ENCODE peak calls at places on chromosomes 3 and 15, in eight cellular contexts. S is heart left ventricle, J is fibroblast of mammary gland, E is GM06990, N is uterus, W is AG04450, R is retinal pigment epithelial cell, P is GM12865. T is an unnamed sample.

GRCh38 chr15:48493084-48493762 is 152.3 kb downstream of the FBN1 start:
- DNase-seq in W (peak; percentile 88), E (no peak), N (peak; percentile 42), R (peak; percentile 20), P (no peak), S (peak; percentile 24), J (peak; percentile 98), T (peak; percentile 98)

GRCh38 chr3:102038477-102039142 is 189.3 kb downstream of the NFKBIZ start:
- DNase-seq in E (peak; percentile 65), W (no peak), S (no peak), N (no peak), R (no peak), P (peak; percentile 73), J (no peak), T (no peak)

GRCh38 chr3:42520336-42520735 is 17.9 kb downstream of the VIPR1 start:
- DNase-seq in J (no peak), S (no peak), W (no peak), P (no peak), N (no peak), R (no peak), E (no peak), T (no peak)

GRCh38 chr3:128322030-128323022 is 144.4 kb downstream of the DNAJB8 start:
- DNase-seq in S (peak; percentile 45), W (peak; percentile 13), J (peak; percentile 50), P (peak; percentile 37), R (no peak), N (peak; percentile 42), E (no peak), T (peak; percentile 50)

GRCh38 chr3:129358177-129359101 is 70.0 kb downstream of the EFCAB12 start:
- DNase-seq in J (no peak), S (no peak), N (no peak), W (no peak), R (no peak), P (no peak), E (no peak), T (no peak)

GRCh38 chr15:35719964-35720507 is 174.1 kb upstream of the DPH6 start:
- DNase-seq in J (no peak), S (no peak), W (no peak), N (no peak), E (no peak), P (no peak), R (peak; percentile 41), T (peak; percentile 32)

GRCh38 chr15:62240697-62241096 is 75.6 kb upstream of the C2CD4B start:
- DNase-seq in E (no peak), P (peak; percentile 34), S (no peak), J (no peak), N (no peak), W (no peak), R (no peak), T (no peak)

GRCh38 chr15:48803877-48804276 is 7.0 kb downstream of the CEP152 start:
- DNase-seq in E (no peak), P (no peak), R (no peak), N (no peak), W (no peak), J (no peak), S (no peak), T (no peak)

GRCh38 chr15:60212536-60212935 is 185.2 kb downstream of the ANXA2 start:
- DNase-seq in N (no peak), E (no peak), W (no peak), R (no peak), P (no peak), S (no peak), J (peak; percentile 31), T (peak; percentile 31)

GRCh38 chr3:126450219-126450618 is 25.5 kb downstream of the ZXDC start:
- DNase-seq in S (no peak), W (no peak), J (no peak), R (no peak), P (no peak), E (no peak), N (no peak), T (no peak)

GRCh38 chr3:193874997-193875593 is 260.9 kb upstream of the HES1 start:
- DNase-seq in W (no peak), S (no peak), P (no peak), E (no peak), R (no peak), N (no peak), J (no peak), T (no peak)

GRCh38 chr3:190326930-190327329 is 4.7 kb upstream of the CLDN1 start:
- DNase-seq in S (peak; percentile 13), E (no peak), N (peak; percentile 29), R (no peak), J (peak; percentile 74), P (no peak), W (no peak), T (peak; percentile 66)

GRCh38 chr3:36969540-36970432 is 23.1 kb downstream of the EPM2AIP1 start:
- DNase-seq in S (peak; percentile 28), J (peak; percentile 76), P (peak; percentile 85), R (no peak), N (no peak), E (peak; percentile 58), W (no peak), T (peak; percentile 25)

GRCh38 chr3:5190147-5190791 is 2.8 kb downstream of the EDEM1 start:
- DNase-seq in W (no peak), P (peak; percentile 34), N (no peak), R (no peak), S (no peak), J (no peak), E (no peak), T (no peak)

GRCh38 chr3:45509038-45509767 is 85.3 kb upstream of the LIMD1 start:
- DNase-seq in W (peak; percentile 93), N (no peak), R (no peak), S (no peak), P (no peak), E (no peak), J (peak; percentile 98), T (peak; percentile 88)

GRCh38 chr3:16477054-16477453 is 36.4 kb downstream of the RFTN1 start:
- DNase-seq in S (no peak), R (no peak), W (no peak), E (no peak), J (peak; percentile 72), P (no peak), N (no peak), T (no peak)

GRCh38 chr3:109195812-109196211 is 59.3 kb downstream of the C3orf85 start:
- DNase-seq in N (no peak), W (no peak), E (no peak), R (no peak), J (no peak), S (no peak), P (no peak), T (no peak)

GRCh38 chr3:55491296-55491816 is 4.2 kb upstream of the WNT5A start:
- DNase-seq in W (no peak), E (no peak), R (peak; percentile 84), J (peak; percentile 93), S (no peak), P (no peak), N (peak; percentile 58), T (peak; percentile 94)

GRCh38 chr3:143824675-143825074 is 23.6 kb downstream of the SLC9A9 start:
- DNase-seq in N (no peak), R (no peak), J (peak; percentile 48), E (no peak), W (no peak), P (no peak), S (no peak), T (peak; percentile 84)

GRCh38 chr3:50676031-50676705 is 1.4 kb downstream of the DOCK3 start:
- DNase-seq in P (no peak), J (no peak), E (no peak), W (no peak), R (no peak), S (no peak), N (no peak), T (no peak)
- H3K4me3 ChIP-seq in P (no peak overlapping the region), J (no peak overlapping the region), E (no peak overlapping the region), W (no peak overlapping the region), R (no peak overlapping the region), S (no peak overlapping the region), N (no peak overlapping the region), T (no peak overlapping the region)

GRCh38 chr15:74482661-74483060 is 21.7 kb upstream of the UBL7 start:
- DNase-seq in S (no peak), R (no peak), P (no peak), W (no peak), J (no peak), E (no peak), N (no peak), T (no peak)
- TF ChIP-seq CTCF in S (no peak), R (no peak), P (no peak), W (peak; percentile 20), J (peak; percentile 7), E (no peak), N (no peak), T (peak; percentile 24)

DNA sequence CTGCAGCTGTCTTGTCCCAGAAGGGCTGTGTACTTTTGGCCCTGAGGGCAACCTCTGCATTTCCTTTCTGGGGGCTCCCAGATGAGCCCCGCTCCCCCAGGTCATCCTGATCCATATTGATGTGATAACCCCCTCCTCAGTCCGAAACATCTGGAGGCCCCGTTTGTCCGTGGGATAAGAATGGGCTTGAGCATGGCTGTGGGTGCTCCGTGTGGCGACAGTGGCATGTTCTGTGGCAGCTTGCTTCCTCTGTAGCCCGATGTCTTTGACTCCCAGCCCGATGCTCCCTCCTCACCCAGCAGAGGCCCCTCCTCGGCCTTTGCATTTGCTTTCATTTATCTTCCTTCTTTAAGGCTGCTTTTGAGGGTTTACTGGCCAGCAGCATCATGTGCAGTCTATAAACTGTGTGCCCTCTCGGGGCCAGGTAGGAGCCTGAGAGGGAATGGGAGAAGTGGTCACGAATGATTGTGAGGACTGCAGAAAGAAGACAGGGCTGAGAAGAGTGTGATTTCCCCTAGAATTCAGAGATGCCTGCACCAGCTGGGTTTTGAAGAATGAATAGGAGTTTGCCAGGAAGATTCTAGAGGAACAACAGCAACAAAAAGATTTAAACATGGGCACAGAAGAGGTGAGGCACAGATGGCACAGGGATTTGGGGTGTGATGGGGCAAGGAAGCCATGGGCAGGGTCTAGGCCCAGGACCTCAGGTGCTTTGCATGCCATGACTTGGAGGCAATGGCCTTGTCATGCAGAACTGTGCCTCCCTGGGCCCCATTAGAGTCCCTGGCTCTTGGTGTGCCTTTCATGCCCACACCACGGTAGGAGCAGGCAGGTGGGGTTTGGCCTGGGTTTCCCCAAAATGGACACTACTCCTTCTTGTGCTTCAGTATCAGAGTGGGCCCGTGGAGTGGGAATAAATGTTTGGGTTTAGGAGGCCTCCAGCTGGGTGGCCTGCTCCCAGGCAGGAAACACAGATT is 34.2 kb downstream of the APBA2 start:
- DNase-seq in E (no peak), R (no peak), W (no peak), S (no peak), P (no peak), J (no peak), N (no peak), T (no peak)
- H3K4me3 ChIP-seq in E (no peak overlapping the region), R (no peak overlapping the region), W (no peak overlapping the region), S (no peak overlapping the region), P (no peak overlapping the region), J (no peak overlapping the region), N (no peak overlapping the region), T (no peak overlapping the region)

DNA sequence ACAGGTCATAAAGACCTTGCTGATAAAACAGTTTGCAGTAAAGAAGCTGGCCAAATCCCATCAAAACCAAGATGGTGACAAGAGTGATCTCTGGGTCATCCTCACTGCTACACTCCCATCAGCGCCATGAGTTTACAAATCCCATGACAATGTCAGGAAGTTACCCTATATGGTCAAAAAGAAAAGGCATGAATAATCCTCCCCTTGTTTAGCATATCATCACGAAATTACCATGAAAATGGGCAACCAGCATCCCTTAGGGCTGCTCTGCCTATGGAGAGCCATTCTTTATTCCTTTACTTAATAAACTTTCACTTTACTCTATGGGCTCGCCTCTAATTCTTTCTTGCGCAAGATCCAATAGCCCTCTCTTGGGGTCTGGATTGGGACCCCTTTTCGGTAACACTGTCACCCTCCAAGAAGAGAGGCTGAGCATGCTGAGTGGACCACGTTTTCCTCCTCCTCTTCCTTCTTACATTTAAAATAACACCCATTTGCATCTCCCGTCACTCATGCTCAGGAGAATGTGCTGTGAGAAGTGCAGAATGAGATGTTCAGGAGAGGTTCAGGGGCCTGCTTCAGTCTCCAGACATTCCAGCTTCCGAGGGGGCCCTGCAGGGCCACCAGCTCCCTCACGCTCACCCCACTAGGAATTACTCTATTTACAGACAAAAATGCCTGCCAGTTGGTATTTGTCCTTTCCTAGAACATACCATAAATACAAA is 47.3 kb downstream of the NSMCE3 start:
- DNase-seq in N (no peak), R (no peak), J (no peak), S (no peak), W (no peak), P (no peak), E (no peak), T (no peak)
- TF ChIP-seq CTCF in N (no peak), R (no peak), J (no peak), S (no peak), W (no peak), P (no peak), E (no peak), T (no peak)